ENCODE peak calls at places on chromosomes 11 and 22, in six cellular contexts. T is stimulated activated CD8-positive, alpha-beta memory T cell treated with anti-CD3 and anti-CD28 coated beads, Interleukin-12 subunit alpha, Interleukin-12 subunit beta, amount 100 ng/mL, for 1 hour; X is HuH-7; N is GOT3; L is activated CD4-positive, CD25-positive, alpha-beta regulatory T cell; P is RWPE1. B is an unnamed sample.

GRCh38 chr11:94909371-94909820 is 64.0 kb downstream of the CWC15 start:
- DNase-seq in T (no peak), X (no peak), N (no peak), L (no peak), P (no peak), B (no peak)

GRCh38 chr11:16326679-16327297 is 29.6 kb downstream of the SOX6 start:
- DNase-seq in T (no peak), X (no peak), N (no peak), L (no peak), P (no peak), B (no peak)

GRCh38 chr11:77503006-77503405 is 29.1 kb upstream of the PAK1 start:
- DNase-seq in T (no peak), X (no peak), N (no peak), L (no peak), P (no peak), B (peak)

GRCh38 chr22:26643368-26644100 is 13.9 kb upstream of the MIAT start:
- DNase-seq in T (no peak), X (no peak), N (no peak), L (no peak), P (no peak), B (no peak)

GRCh38 chr11:31106326-31106725 is 263.2 kb downstream of the DCDC1 start:
- DNase-seq in T (no peak), X (no peak), N (no peak), L (no peak), P (no peak), B (no peak)

GRCh38 chr22:20514658-20515406 is 7.4 kb downstream of the MED15 start:
- DNase-seq in T (no peak), X (no peak), N (no peak), L (no peak), P (peak), B (no peak)

GRCh38 chr11:16806791-16807190 is 68.3 kb downstream of the C11orf58 start:
- DNase-seq in T (no peak), X (no peak), N (no peak), L (no peak), P (peak), B (no peak)

GRCh38 chr11:100578966-100579365 is 108.1 kb upstream of the ARHGAP42 start:
- DNase-seq in T (no peak), X (no peak), N (no peak), L (no peak), P (no peak), B (no peak)

GRCh38 chr11:124841186-124841585 is 24.0 kb upstream of the ROBO3 start:
- DNase-seq in T (no peak), X (no peak), N (no peak), L (no peak), P (peak), B (no peak)

GRCh38 chr22:41523464-41524221 is 20.6 kb downstream of the POLR3H start:
- DNase-seq in T (no peak), X (no peak), N (no peak), L (no peak), P (no peak), B (no peak)

GRCh38 chr11:119671048-119671447 is 58.0 kb downstream of the NECTIN1 start:
- DNase-seq in T (no peak), X (no peak), N (no peak), L (no peak), P (no peak), B (no peak)

GRCh38 chr11:126339866-126340434 is 15.5 kb upstream of the ST3GAL4 start:
- DNase-seq in T (no peak), X (no peak), N (no peak), L (no peak), P (no peak), B (no peak)

GRCh38 chr22:21974058-21974649 is 8.4 kb downstream of the TOP3B start:
- DNase-seq in T (no peak), X (no peak), N (no peak), L (no peak), P (no peak), B (no peak)

GRCh38 chr22:33958741-33959140 is 38.5 kb upstream of the LARGE1 start:
- DNase-seq in T (no peak), X (no peak), N (no peak), L (no peak), P (no peak), B (no peak)

GRCh38 chr22:32106930-32107329 is 52.2 kb downstream of the C22orf42 start:
- DNase-seq in T (no peak), X (peak), N (no peak), L (no peak), P (peak), B (no peak)

GRCh38 chr11:13883042-13883441 is 79.5 kb upstream of the SPON1 start:
- DNase-seq in T (no peak), X (no peak), N (no peak), L (no peak), P (no peak), B (no peak)

GRCh38 chr11:119410501-119410900 is 12.5 kb downstream of the THY1 start:
- DNase-seq in T (no peak), X (no peak), N (no peak), L (no peak), P (no peak), B (no peak)

GRCh38 chr22:31603574-31603973 is 58.4 kb downstream of the PISD start:
- DNase-seq in T (no peak), X (no peak), N (no peak), L (no peak), P (no peak), B (no peak)

GRCh38 chr11:46207270-46207669 is 70.2 kb upstream of the CREB3L1 start:
- DNase-seq in T (no peak), X (no peak), N (no peak), L (no peak), P (no peak), B (no peak)

GRCh38 chr11:9459573-9460321 is 1.1 kb upstream of the ZNF143 start:
- DNase-seq in T (peak), X (no peak), N (no peak), L (no peak), P (peak), B (peak)

B was measured in KG1.